ENCODE peak calls at places on chromosomes 11 and 22, in ten cellular contexts. S is NCI-H1105 treated with DMSO at 0.1 percent for 48 hours; Z is NAMALWA; T is skeletal muscle cell; O is stimulated activated CD4-positive, alpha-beta T cell treated with anti-CD3 and anti-CD28 coated beads, Interleukin-2, amount 100 ng/mL, for 48 hours; Y is colonic mucosa; F is stimulated activated CD8-positive, alpha-beta memory T cell treated with anti-CD3 and anti-CD28 coated beads, Interleukin-7, amount 100 ng/mL, for 1 hour; A is coronary artery; X is lower leg skin; Q is activated CD8-positive, alpha-beta T cell treated with anti-CD3 and anti-CD28 coated beads for 36 hours. D is an unnamed sample.

GRCh38 chr11:132772712-132773545 is 759.4 kb downstream of the OPCML start:
- DNase-seq in T (no peak), Y (no peak), S (no peak), X (no peak), Z (no peak), A (no peak), Q (peak; percentile 60), O (no peak), F (no peak), D (no peak)

GRCh38 chr11:47523491-47524199 is 29.3 kb downstream of the CELF1 start:
- DNase-seq in A (no peak), F (no peak), Z (no peak), Q (peak; percentile 54), X (no peak), Y (peak; percentile 46), T (peak; percentile 62), S (no peak), O (peak; percentile 21), D (peak; percentile 47)

GRCh38 chr11:36462321-36462720 is 47.8 kb downstream of the TRAF6 start:
- DNase-seq in Y (no peak), T (no peak), A (no peak), O (no peak), X (no peak), S (no peak), F (no peak), Z (no peak), Q (no peak), D (no peak)

GRCh38 chr11:36376888-36377758 is 81.0 kb downstream of the PRR5L start:
- DNase-seq in Z (no peak), F (no peak), X (peak; percentile 88), Q (peak; percentile 70), S (peak; percentile 33), O (peak; percentile 36), T (no peak), Y (peak; percentile 81), A (no peak), D (no peak)

GRCh38 chr22:50581950-50582561 is 593 bp downstream of the CHKB start:
- DNase-seq in Z (peak; percentile 31), F (no peak), S (peak; percentile 57), Q (peak; percentile 55), O (peak; percentile 19), A (no peak), X (no peak), Y (no peak), T (no peak), D (no peak)

GRCh38 chr22:46561435-46561905 is 24.1 kb upstream of the CELSR1 start:
- DNase-seq in S (no peak), Y (no peak), X (no peak), Q (peak; percentile 67), F (no peak), O (no peak), T (no peak), Z (peak; percentile 91), A (no peak), D (no peak)

GRCh38 chr11:121534131-121535093 is 81.6 kb upstream of the SORL1-AS1 start:
- DNase-seq in A (no peak), S (no peak), T (peak; percentile 12), O (no peak), Q (no peak), Y (no peak), X (no peak), F (no peak), Z (no peak), D (no peak)

GRCh38 chr11:73137942-73138274 is 4.2 kb downstream of the FCHSD2 start:
- DNase-seq in Q (no peak), X (no peak), T (no peak), A (no peak), O (no peak), S (no peak), F (no peak), Y (no peak), Z (no peak), D (no peak)

GRCh38 chr22:32337015-32337414 is 20.7 kb upstream of the RFPL3 start:
- DNase-seq in Q (no peak), F (no peak), A (no peak), T (no peak), S (no peak), Z (no peak), O (no peak), X (peak; percentile 74), Y (no peak), D (no peak)

GRCh38 chr11:88553204-88553603 is 215.7 kb upstream of the CTSC start:
- DNase-seq in T (peak; percentile 30), Q (no peak), O (no peak), A (no peak), S (no peak), Y (no peak), Z (no peak), X (no peak), F (no peak), D (peak; percentile 22)

GRCh38 chr22:43884600-43885318 is 7.1 kb downstream of the PNPLA5 start:
- DNase-seq in O (peak; percentile 60), Q (peak; percentile 64), A (no peak), Z (peak; percentile 60), T (no peak), S (peak; percentile 8), X (no peak), F (peak; percentile 13), Y (peak; percentile 62), D (no peak)

GRCh38 chr11:19827399-19828135 is 114.9 kb downstream of the NAV2 start:
- DNase-seq in Q (no peak), S (no peak), A (no peak), T (no peak), Y (peak; percentile 25), X (no peak), Z (no peak), F (no peak), O (no peak), D (no peak)

GRCh38 chr11:59833602-59834001 is 11.7 kb downstream of the CBLIF start:
- DNase-seq in Y (no peak), F (no peak), T (no peak), O (no peak), A (no peak), S (no peak), X (no peak), Q (no peak), Z (no peak), D (no peak)

D was measured in GM04503.